ENCODE peak calls at places on chromosomes 12 and 14, in seven cellular contexts. B is T-cell, J is pancreas, E is fibroblast of mammary gland, K is GM13977, M is glomerular endothelial cell, S is AG10803. N is an unnamed sample.

GRCh38 chr12:71477609-71478008 is 38.0 kb downstream of the LGR5 start:
- DNase-seq in S (peak), K (no peak), J (no peak), B (no peak), E (no peak), M (no peak), N (no peak)

GRCh38 chr14:55373784-55374725 is 37.6 kb downstream of the ATG14 start:
- DNase-seq in M (peak), B (no peak), K (peak), S (no peak), J (no peak), E (peak), N (peak)

GRCh38 chr12:46494424-46494823 is 121.9 kb upstream of the SLC38A2 start:
- DNase-seq in J (no peak), B (no peak), M (no peak), S (peak), K (no peak), E (peak), N (peak)

GRCh38 chr14:77654001-77654431 is 37.6 kb upstream of the SPTLC2 start:
- DNase-seq in E (no peak), J (no peak), B (no peak), M (no peak), K (no peak), S (no peak), N (no peak)

GRCh38 chr14:35504260-35504659 is 29.7 kb upstream of the INSM2 start:
- DNase-seq in M (no peak), B (no peak), J (no peak), S (no peak), K (no peak), E (no peak), N (no peak)

GRCh38 chr14:91098591-91098990 is 15.3 kb upstream of the DGLUCY start:
- DNase-seq in K (no peak), E (peak), B (no peak), M (no peak), S (no peak), J (no peak), N (no peak)

GRCh38 chr14:95681153-95681552 is 5.1 kb upstream of the TCL1B start:
- DNase-seq in S (no peak), B (no peak), J (no peak), E (no peak), M (no peak), K (no peak), N (no peak)

GRCh38 chr12:96233168-96233567 is 39.0 kb downstream of the ELK3 start:
- DNase-seq in E (peak), B (no peak), K (no peak), S (no peak), M (no peak), J (no peak), N (no peak)

GRCh38 chr12:109735825-109736551 is 22.4 kb downstream of the FAM222A start:
- DNase-seq in K (no peak), M (no peak), B (no peak), S (no peak), J (peak), E (no peak), N (no peak)

GRCh38 chr12:132881853-132882252 is 5.6 kb downstream of the CHFR start:
- DNase-seq in B (no peak), K (no peak), E (no peak), J (no peak), S (no peak), M (no peak), N (peak)

GRCh38 chr14:67820428-67820881 is 876 bp downstream of the RAD51B start:
- DNase-seq in S (peak), M (no peak), K (no peak), J (no peak), E (peak), B (no peak), N (no peak)

N was measured in adipocyte.